ENCODE peak calls at places on chromosomes 5 and 9, in four cellular contexts. I is HepG2, L is H1, B is GM12878. W is an unnamed sample.

GRCh38 chr5:95861221-95861857 is 38.8 kb upstream of the GLRX start:
- DNase-seq in B (no peak), I (peak; percentile 96), L (no peak), W (peak; percentile 50)

GRCh38 chr5:172303090-172303995 is 19.8 kb upstream of the UBTD2 start:
- DNase-seq in I (peak; percentile 16), L (no peak), B (no peak), W (no peak)

GRCh38 chr9:137079401-137079787 is 2.1 kb downstream of the UAP1L1 start:
- DNase-seq in B (no peak), L (no peak), I (no peak), W (no peak)

GRCh38 chr5:140357731-140358093 is 2.3 kb upstream of the SLC4A9 start:
- DNase-seq in B (no peak), L (peak; percentile 75), I (peak; percentile 77), W (peak; percentile 81)

GRCh38 chr5:11504794-11505193 is 399.5 kb downstream of the CTNND2 start:
- DNase-seq in I (no peak), B (no peak), L (peak; percentile 9), W (no peak)

GRCh38 chr5:6943749-6944148 is 230.5 kb downstream of the TENT4A start:
- DNase-seq in B (no peak), I (no peak), L (no peak), W (peak; percentile 22)

GRCh38 chr9:134783699-134784039 is 96.9 kb upstream of the FCN2 start:
- DNase-seq in I (no peak), B (no peak), L (no peak), W (no peak)

GRCh38 chr9:129054163-129054851 is 17.9 kb downstream of the MIGA2 start:
- DNase-seq in I (no peak), L (no peak), B (no peak), W (no peak)

GRCh38 chr9:126069400-126069955 is 257.2 kb upstream of the MVB12B start:
- DNase-seq in I (no peak), B (no peak), L (no peak), W (no peak)

GRCh38 chr5:127926974-127927373 is 156.6 kb upstream of the SLC12A2 start:
- DNase-seq in L (no peak), B (no peak), I (no peak), W (no peak)

GRCh38 chr5:143161893-143162520 is 241.5 kb downstream of the NR3C1 start:
- DNase-seq in B (no peak), L (no peak), I (peak; percentile 16), W (no peak)

GRCh38 chr5:130270786-130271185 is 366.5 kb downstream of the CHSY3 start:
- DNase-seq in I (no peak), B (no peak), L (no peak), W (no peak)

GRCh38 chr5:160339406-160340140 is 27.2 kb upstream of the CCNJL start:
- DNase-seq in I (no peak), L (no peak), B (no peak), W (no peak)

DNA sequence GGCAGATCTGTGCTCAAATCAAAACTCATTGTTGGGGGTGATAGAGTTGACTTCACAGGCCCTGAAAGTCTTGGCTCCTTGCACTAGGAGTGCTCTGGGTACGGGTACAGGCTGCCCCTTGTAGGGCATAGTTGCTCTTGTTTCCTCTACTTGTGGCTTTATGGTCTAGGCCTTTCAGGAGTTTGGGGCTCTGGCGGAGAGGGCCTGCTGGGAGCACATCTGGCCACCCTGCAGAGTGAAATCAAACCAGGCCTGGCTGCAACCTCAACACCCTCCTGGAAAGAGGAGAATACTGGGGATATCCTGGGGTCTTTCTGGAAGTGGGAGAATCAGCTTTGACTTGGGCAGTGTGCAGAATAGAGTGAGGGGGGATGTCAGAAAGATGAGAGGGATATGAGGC is 1.5 kb downstream of the TGFBI start:
- DNase-seq in I (no peak), B (no peak), L (no peak), W (no peak)
- H3K4me2 ChIP-seq in I (peak overlapping the region; percentile 98), B (no peak overlapping the region), L (no peak overlapping the region), W (no peak overlapping the region)

GRCh38 chr5:97874491-97874890 is 691.4 kb upstream of the RIOK2 start:
- DNase-seq in B (no peak), I (no peak), L (no peak), W (no peak)
- TF ChIP-seq ATF2 in B (no peak), I (no peak), L (no peak), W (no peak)

GRCh38 chr5:91132552-91132951 is 250.6 kb downstream of the ARRDC3 start:
- DNase-seq in I (no peak), L (no peak), B (peak; percentile 36), W (no peak)

GRCh38 chr5:91135475-91136248 is 247.5 kb downstream of the ARRDC3 start:
- DNase-seq in I (no peak), L (no peak), B (no peak), W (no peak)

GRCh38 chr5:91136271-91136670 is 246.8 kb downstream of the ARRDC3 start:
- DNase-seq in I (no peak), L (no peak), B (no peak), W (no peak)

GRCh38 chr5:91130759-91131158 is 252.4 kb downstream of the ARRDC3 start:
- DNase-seq in B (no peak), L (no peak), I (no peak), W (no peak)

GRCh38 chr5:91133183-91133582 is 249.9 kb downstream of the ARRDC3 start:
- DNase-seq in L (no peak), I (no peak), B (no peak), W (no peak)
- H3K4me2 ChIP-seq in L (no peak overlapping the region), I (no peak overlapping the region), B (no peak overlapping the region), W (no peak overlapping the region)

DNA sequence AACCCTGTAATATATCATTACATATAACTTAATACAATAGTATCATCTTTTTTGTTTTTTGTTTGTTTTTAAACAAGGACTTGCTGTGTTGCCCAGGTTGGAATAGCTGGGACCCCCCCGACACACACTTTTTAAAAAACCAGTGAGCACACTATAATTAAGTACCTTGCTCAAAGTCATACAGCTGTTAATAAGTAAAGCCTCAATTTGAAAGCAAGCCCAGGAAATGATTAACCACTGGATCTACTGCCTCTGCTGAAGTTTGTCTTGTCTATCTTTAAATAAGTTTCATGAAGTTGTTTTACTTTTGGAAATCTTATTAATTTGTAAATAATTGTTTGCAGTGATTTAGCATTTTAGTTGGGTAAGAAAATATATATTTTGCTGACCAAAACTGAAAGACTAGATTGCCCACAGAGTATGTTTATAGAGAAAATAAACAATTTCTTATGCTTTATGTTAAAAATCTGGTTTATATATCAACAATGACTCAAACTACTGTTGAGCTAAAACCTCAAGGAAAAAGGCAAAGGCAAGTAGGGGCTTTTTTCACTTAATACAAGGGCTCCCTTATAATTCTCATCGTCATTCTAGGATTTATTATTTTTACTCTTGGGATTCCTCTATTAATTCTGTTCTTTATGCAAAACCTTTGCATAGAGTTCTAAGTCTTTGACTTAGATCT is 5.8 kb upstream of the CARNMT1 start:
- DNase-seq in I (no peak), L (no peak), B (no peak), W (no peak)
- TF ChIP-seq ATF2 in I (no peak), L (no peak), B (no peak), W (no peak)

GRCh38 chr9:77175152-77175551 is 2.2 kb upstream of the VPS13A start:
- DNase-seq in I (no peak), B (no peak), L (no peak), W (no peak)
- H3K4me2 ChIP-seq in I (no peak overlapping the region), B (no peak overlapping the region), L (no peak overlapping the region), W (no peak overlapping the region)

DNA sequence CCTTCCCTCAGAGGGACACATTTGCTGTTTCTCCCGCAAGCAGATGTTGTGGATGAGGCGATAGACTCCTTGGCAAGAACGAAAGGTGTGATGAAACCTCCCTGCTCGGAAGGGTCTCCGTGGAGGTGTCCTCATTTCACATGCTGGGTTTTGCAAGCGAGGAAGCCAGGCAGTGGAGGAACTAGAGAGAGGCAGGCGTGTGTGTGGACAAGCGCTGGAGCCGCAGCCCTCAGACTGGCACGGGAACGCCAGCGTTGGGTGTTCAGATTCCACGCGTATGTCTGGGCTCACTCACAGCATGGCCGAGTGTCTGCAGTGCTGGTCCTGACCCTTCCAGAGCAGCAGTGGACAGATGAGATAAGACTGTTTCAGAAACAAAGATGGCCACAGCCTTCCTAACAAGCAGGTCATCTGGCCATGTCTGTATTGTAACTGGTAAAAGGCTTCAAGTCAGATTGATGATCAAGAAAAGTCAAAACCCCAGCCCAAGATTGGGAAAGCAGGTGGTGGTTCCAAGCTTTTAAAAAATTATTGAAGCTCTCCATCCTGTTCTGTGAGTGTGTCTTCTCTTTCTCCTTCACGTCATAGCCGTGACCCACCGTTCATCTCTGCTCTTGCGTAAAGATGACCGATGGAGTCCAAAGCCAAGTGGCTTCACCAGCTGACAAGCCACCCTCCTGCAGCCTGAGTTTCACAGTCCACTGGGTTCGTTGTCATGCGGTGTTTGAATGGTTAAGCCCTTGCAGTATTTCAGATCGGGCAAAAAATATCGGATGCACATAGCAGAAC is 34.9 kb upstream of the NCS1 start:
- DNase-seq in B (no peak), L (no peak), I (no peak), W (peak; percentile 50)
- TF ChIP-seq ATF2 in B (no peak), L (no peak), I (no peak), W (no peak)

GRCh38 chr5:2750758-2751464 is 566 bp downstream of the IRX2 start:
- DNase-seq in B (no peak), L (no peak), I (no peak), W (no peak)

GRCh38 chr5:2750026-2750757 is 1.3 kb downstream of the IRX2 start:
- DNase-seq in I (no peak), B (no peak), L (no peak), W (no peak)

GRCh38 chr5:2752875-2753435 is 1.5 kb upstream of the IRX2 start:
- DNase-seq in L (no peak), B (no peak), I (no peak), W (no peak)

GRCh38 chr5:2752059-2752874 is 790 bp upstream of the IRX2 start:
- DNase-seq in L (no peak), I (no peak), B (no peak), W (no peak)

GRCh38 chr5:2751592-2752021 is at the start of gene IRX2:
- DNase-seq in I (no peak), B (no peak), L (peak; percentile 77), W (no peak)
- H3K4me2 ChIP-seq in I (no peak within 1 kb of the TSS), B (no peak within 1 kb of the TSS), L (peak within 1 kb of the TSS; percentile 96), W (no peak within 1 kb of the TSS)

GRCh38 chr5:141747152-141747640 is 65.2 kb upstream of the ARAP3 start:
- DNase-seq in L (peak; percentile 50), I (no peak), B (no peak), W (peak; percentile 25)
- TF ChIP-seq ATF2 in L (no peak), I (no peak), B (no peak), W (no peak)